ENCODE peak calls at places on chromosomes 11 and 22, in eight cellular contexts. D, K, A, I, E, X, Y and W are unnamed samples.

GRCh38 chr11:12157241-12157661 is 46.9 kb downstream of the MICAL2 start:
- DNase-seq in I (no peak), K (no peak), A (peak), X (peak), Y (no peak), D (no peak), E (no peak), W (no peak)

GRCh38 chr11:64070301-64070656 is 34.5 kb downstream of the FLRT1 start:
- DNase-seq in D (no peak), K (no peak), E (no peak), X (no peak), I (no peak), Y (no peak), A (no peak), W (no peak)

GRCh38 chr11:118916842-118917388 is 8.8 kb downstream of the BCL9L start:
- DNase-seq in X (peak), D (no peak), I (peak), K (no peak), Y (no peak), A (peak), E (no peak), W (no peak)

GRCh38 chr11:64251986-64252837 is 882 bp downstream of the PLCB3 start:
- DNase-seq in Y (no peak), I (peak), K (no peak), X (peak), A (peak), D (peak), E (no peak), W (no peak)

GRCh38 chr22:48507595-48508350 is 1319.9 kb downstream of the BRD1 start:
- DNase-seq in E (no peak), I (no peak), K (no peak), X (no peak), A (no peak), D (no peak), Y (no peak), W (no peak)

GRCh38 chr11:7590529-7590928 is 76.7 kb downstream of the PPFIBP2 start:
- DNase-seq in I (no peak), A (no peak), X (no peak), E (no peak), Y (no peak), D (no peak), K (no peak), W (no peak)

GRCh38 chr11:88683024-88683423 is 345.5 kb upstream of the CTSC start:
- DNase-seq in E (no peak), Y (no peak), A (no peak), D (no peak), K (no peak), X (no peak), I (no peak), W (no peak)

GRCh38 chr11:68904458-68904847 is 762 bp downstream of the IGHMBP2 start:
- DNase-seq in X (no peak), K (peak), I (peak), Y (no peak), D (peak), A (no peak), E (peak), W (no peak)

GRCh38 chr11:97743205-97743742 is 1277.5 kb upstream of the CNTN5 start:
- DNase-seq in A (no peak), X (no peak), D (no peak), E (no peak), I (no peak), Y (no peak), K (no peak), W (no peak)

GRCh38 chr11:3627291-3627690 is 14.5 kb downstream of the ART5 start:
- DNase-seq in E (no peak), K (no peak), A (peak), X (no peak), Y (no peak), I (no peak), D (no peak), W (no peak)

GRCh38 chr11:69696749-69697488 is 6.9 kb downstream of the FGF19 start:
- DNase-seq in Y (no peak), I (no peak), X (peak), E (no peak), A (no peak), D (no peak), K (no peak), W (no peak)

GRCh38 chr11:324131-324530 is 3.5 kb upstream of the IFITM3 start:
- DNase-seq in Y (no peak), E (no peak), I (no peak), D (no peak), K (no peak), A (no peak), X (no peak), W (no peak)

GRCh38 chr11:64339754-64340408 is at the start of gene CCDC88B:
- DNase-seq in K (no peak), A (no peak), E (no peak), Y (peak), X (no peak), D (no peak), I (peak), W (no peak)

GRCh38 chr11:119573858-119574257 is 150.9 kb upstream of the THY1 start:
- DNase-seq in A (no peak), Y (no peak), K (no peak), X (no peak), I (no peak), D (no peak), E (no peak), W (no peak)

GRCh38 chr11:64419818-64420485 is 61.0 kb downstream of the RPS6KA4 start:
- DNase-seq in D (no peak), Y (no peak), K (no peak), X (no peak), I (no peak), E (no peak), A (peak), W (no peak)

GRCh38 chr11:94721565-94722292 is 46.4 kb upstream of the AMOTL1 start:
- DNase-seq in K (no peak), I (no peak), Y (no peak), A (no peak), X (no peak), E (no peak), D (no peak), W (no peak)

GRCh38 chr11:91792779-91793262 is 431.8 kb upstream of the FAT3 start:
- DNase-seq in D (no peak), E (no peak), X (peak), I (no peak), A (no peak), Y (no peak), K (no peak), W (no peak)

GRCh38 chr11:133898770-133899115 is 53.4 kb upstream of the SPATA19 start:
- DNase-seq in X (no peak), D (no peak), A (no peak), Y (no peak), K (no peak), I (no peak), E (no peak), W (no peak)

GRCh38 chr11:96187779-96188624 is 155.0 kb downstream of the MAML2 start:
- DNase-seq in D (no peak), K (peak), I (no peak), E (peak), X (peak), A (peak), Y (no peak), W (no peak)

GRCh38 chr22:19663286-19663815 is 51.0 kb upstream of the SEPTIN5 start:
- DNase-seq in X (peak), E (peak), I (peak), K (no peak), D (no peak), Y (no peak), A (peak), W (no peak)

GRCh38 chr11:46006418-46007070 is 84.1 kb downstream of the LARGE2 start:
- DNase-seq in D (peak), Y (peak), I (peak), K (peak), A (peak), E (peak), X (peak), W (no peak)

GRCh38 chr11:134576721-134577171 is 164.7 kb upstream of the B3GAT1 start:
- DNase-seq in D (no peak), Y (no peak), E (no peak), A (no peak), K (no peak), I (no peak), X (no peak), W (no peak)

GRCh38 chr11:10500263-10500601 is 40.8 kb downstream of the RNF141 start:
- DNase-seq in I (no peak), D (no peak), E (no peak), Y (no peak), K (no peak), X (no peak), A (no peak), W (no peak)

GRCh38 chr22:38953577-38954413 is 3.6 kb upstream of the APOBEC3A start:
- DNase-seq in D (no peak), I (no peak), A (peak), Y (no peak), K (peak), E (no peak), X (peak), W (no peak)

GRCh38 chr22:50346415-50346945 is 3.4 kb downstream of the PPP6R2 start:
- DNase-seq in X (no peak), D (no peak), E (no peak), Y (no peak), A (no peak), I (no peak), K (no peak), W (no peak)

GRCh38 chr11:14015711-14016110 is 53.2 kb downstream of the SPON1 start:
- DNase-seq in I (peak), E (no peak), A (peak), X (peak), Y (no peak), K (peak), D (no peak), W (no peak)

GRCh38 chr11:113806403-113806802 is 26.8 kb downstream of the CLDN25 start:
- DNase-seq in D (no peak), X (peak), K (no peak), I (no peak), A (peak), Y (no peak), E (no peak), W (no peak)

GRCh38 chr22:29661355-29661754 is 57.9 kb downstream of the NF2 start:
- DNase-seq in K (peak), I (no peak), X (no peak), E (no peak), A (peak), D (no peak), Y (no peak), W (no peak)

GRCh38 chr11:64320556-64320955 is 2.6 kb downstream of the PRDX5 start:
- DNase-seq in K (no peak), I (no peak), X (no peak), E (no peak), Y (no peak), A (no peak), D (no peak), W (no peak)

GRCh38 chr11:99932684-99933083 is 754.4 kb upstream of the ARHGAP42 start:
- DNase-seq in K (no peak), X (no peak), Y (no peak), E (no peak), D (no peak), A (no peak), I (no peak), W (no peak)

GRCh38 chr11:19027829-19028595 is 32.5 kb downstream of the MRGPRX2 start:
- DNase-seq in I (no peak), K (peak), E (no peak), D (no peak), A (peak), Y (no peak), X (peak), W (no peak)

GRCh38 chr11:1027483-1028290 is 8.8 kb downstream of the MUC6 start:
- DNase-seq in K (no peak), A (no peak), E (no peak), X (no peak), I (no peak), Y (no peak), D (no peak), W (no peak)